ENCODE peak calls at places on chromosomes 4 and X, in ten cellular contexts. Z is left ventricle myocardium inferior, C is Calu3, W is neural progenitor cell, N is hepatocyte, D is fibroblast of the aortic adventitia, S is upper lobe of left lung, O is cardiac fibroblast, Q is colonic mucosa, H is breast epithelium. L is an unnamed sample.

GRCh38 chr4:3422808-3423297 is 18.9 kb upstream of the HGFAC start:
- DNase-seq in Z (no peak), C (no peak), W (no peak), N (no peak), D (no peak), S (no peak), O (no peak), Q (no peak), H (no peak), L (no peak)

GRCh38 chr4:174604198-174604597 is 81.9 kb upstream of the HPGD start:
- DNase-seq in Z (no peak), C (no peak), W (no peak), N (peak; percentile 57), D (peak; percentile 67), S (no peak), O (peak; percentile 63), Q (no peak), H (no peak), L (no peak)

GRCh38 chr4:71189471-71189870 is 149.3 kb upstream of the SLC4A4 start:
- DNase-seq in Z (no peak), C (peak; percentile 12), W (no peak), N (no peak), D (peak; percentile 50), S (no peak), O (peak; percentile 63), Q (peak; percentile 40), H (no peak), L (no peak)

GRCh38 chr4:75180790-75181776 is 248.2 kb downstream of the PARM1 start:
- DNase-seq in Z (no peak), C (peak; percentile 44), W (no peak), N (no peak), D (peak; percentile 4), S (no peak), O (peak; percentile 30), Q (peak; percentile 68), H (no peak), L (no peak)

GRCh38 chr4:128322311-128322710 is 34.7 kb upstream of the PGRMC2 start:
- DNase-seq in Z (no peak), C (no peak), W (no peak), N (no peak), D (no peak), S (no peak), O (peak; percentile 31), Q (no peak), H (no peak), L (no peak)

GRCh38 chrX:9204560-9204959 is 170.6 kb upstream of the FAM9B start:
- DNase-seq in Z (no peak), C (no peak), W (no peak), N (no peak), D (no peak), S (no peak), O (peak; percentile 13), Q (no peak), H (no peak), L (no peak)

GRCh38 chr4:82560853-82561744 is 689 bp downstream of the TMEM150C start:
- DNase-seq in Z (no peak), C (peak; percentile 9), W (no peak), N (peak; percentile 14), D (no peak), S (no peak), O (no peak), Q (no peak), H (no peak), L (no peak)

GRCh38 chr4:99863804-99864203 is 30.4 kb downstream of the LAMTOR3 start:
- DNase-seq in Z (no peak), C (no peak), W (no peak), N (peak; percentile 43), D (no peak), S (no peak), O (peak; percentile 39), Q (no peak), H (no peak), L (no peak)

GRCh38 chrX:82087699-82088098 is 885.8 kb downstream of the SH3BGRL start:
- DNase-seq in Z (peak; percentile 21), C (no peak), W (no peak), N (no peak), D (no peak), S (no peak), O (no peak), Q (no peak), H (peak; percentile 63), L (no peak)

GRCh38 chr4:86924805-86925204 is 10.0 kb upstream of the AFF1 start:
- DNase-seq in Z (no peak), C (no peak), W (no peak), N (no peak), D (peak; percentile 92), S (no peak), O (peak; percentile 86), Q (no peak), H (no peak), L (no peak)

GRCh38 chrX:1134976-1135375 is 77.5 kb downstream of the CRLF2 start:
- DNase-seq in Z (no peak), C (no peak), W (no peak), N (no peak), D (no peak), S (peak; percentile 10), O (no peak), Q (no peak), H (no peak), L (no peak)

GRCh38 chr4:37759833-37760232 is 66.7 kb upstream of the PGM2 start:
- DNase-seq in Z (no peak), C (no peak), W (no peak), N (no peak), D (no peak), S (no peak), O (no peak), Q (no peak), H (no peak), L (no peak)

GRCh38 chr4:127352220-127352619 is 280.5 kb upstream of the INTU start:
- DNase-seq in Z (no peak), C (no peak), W (peak; percentile 42), N (no peak), D (no peak), S (no peak), O (no peak), Q (no peak), H (no peak), L (no peak)

GRCh38 chrX:48468693-48469691 is 1.1 kb downstream of the SLC38A5 start:
- DNase-seq in Z (no peak), C (no peak), W (peak; percentile 27), N (no peak), D (no peak), S (no peak), O (no peak), Q (peak; percentile 43), H (no peak), L (no peak)

GRCh38 chr4:164508126-164508525 is 245.8 kb upstream of the SMIM31 start:
- DNase-seq in Z (no peak), C (no peak), W (no peak), N (no peak), D (no peak), S (no peak), O (no peak), Q (no peak), H (no peak), L (no peak)

GRCh38 chr4:155001229-155001628 is 207.2 kb upstream of the NPY2R start:
- DNase-seq in Z (no peak), C (no peak), W (no peak), N (no peak), D (no peak), S (no peak), O (no peak), Q (no peak), H (no peak), L (no peak)

GRCh38 chr4:8440491-8441311 is at the start of the genes ACOX3 and TRMT44:
- DNase-seq in Z (peak; percentile 92), C (peak; percentile 92), W (peak; percentile 91), N (peak; percentile 95), D (peak; percentile 93), S (peak; percentile 93), O (peak; percentile 93), Q (peak; percentile 95), H (peak; percentile 93), L (peak; percentile 95)
- TF ChIP-seq CTCF in Z (no peak), C (no peak), W (no peak), N (no peak), D (no peak), S (no peak), O (no peak), Q (no peak), H (no peak), L (no peak)

DNA sequence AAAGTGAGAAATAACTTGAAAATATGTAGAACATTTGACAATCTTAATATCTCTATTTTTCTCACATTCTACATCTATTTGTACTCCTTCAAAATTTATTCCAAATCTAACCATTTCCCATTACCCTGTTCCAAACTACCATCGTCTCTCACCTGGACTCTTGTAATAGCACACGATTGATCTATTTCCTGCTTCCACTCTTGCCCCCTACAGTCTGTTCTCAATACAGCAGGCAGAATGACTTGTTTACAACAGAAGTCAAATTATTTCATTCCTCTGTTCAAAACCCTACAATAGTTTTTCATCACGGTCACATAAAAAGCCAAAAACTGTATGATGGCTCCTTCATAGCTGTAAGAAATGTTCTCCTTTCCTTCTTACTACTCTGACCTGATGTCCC is 21.1 kb upstream of the LUZP4 start:
- DNase-seq in Z (no peak), C (peak; percentile 7), W (peak; percentile 41), N (peak; percentile 27), D (no peak), S (no peak), O (peak; percentile 1), Q (no peak), H (no peak), L (no peak)
- TF ChIP-seq CTCF in Z (peak; percentile 38), C (no peak), W (peak; percentile 64), N (peak; percentile 37), D (peak; percentile 38), S (no peak), O (peak; percentile 25), Q (peak; percentile 21), H (no peak), L (peak; percentile 44)

GRCh38 chr4:62896721-62897120 is 1512.5 kb downstream of the TECRL start:
- DNase-seq in Z (no peak), C (no peak), W (no peak), N (no peak), D (no peak), S (no peak), O (no peak), Q (no peak), H (no peak), L (no peak)

GRCh38 chr4:62898115-62898514 is 1511.1 kb downstream of the TECRL start:
- DNase-seq in Z (no peak), C (no peak), W (no peak), N (no peak), D (no peak), S (no peak), O (no peak), Q (no peak), H (no peak), L (no peak)

GRCh38 chr4:62899607-62900364 is 1509.5 kb downstream of the TECRL start:
- DNase-seq in Z (no peak), C (no peak), W (no peak), N (no peak), D (no peak), S (no peak), O (no peak), Q (no peak), H (no peak), L (no peak)

GRCh38 chr4:62901101-62901500 is 1508.1 kb downstream of the TECRL start:
- DNase-seq in Z (no peak), C (no peak), W (peak; percentile 13), N (no peak), D (no peak), S (no peak), O (no peak), Q (no peak), H (no peak), L (no peak)
- TF ChIP-seq CTCF in Z (no peak), C (no peak), W (peak; percentile 33), N (no peak), D (no peak), S (no peak), O (no peak), Q (no peak), H (no peak), L (no peak)

GRCh38 chr4:43843501-43843900 is 605.1 kb downstream of the KCTD8 start:
- DNase-seq in Z (no peak), C (no peak), W (peak; percentile 11), N (peak; percentile 34), D (no peak), S (no peak), O (peak; percentile 0), Q (no peak), H (no peak), L (no peak)
- TF ChIP-seq CTCF in Z (no peak), C (no peak), W (no peak), N (no peak), D (no peak), S (no peak), O (no peak), Q (no peak), H (no peak), L (no peak)

L was measured in nephron progenitor cell.